ENCODE peak calls at places on chromosomes 1 and 21, in eight cellular contexts. Y is transverse colon; G is tibial nerve; A is left ventricle myocardium inferior; E is esophagus squamous epithelium; T is CD4-positive, alpha-beta T cell; L is heart right ventricle; I is PC-3. B is an unnamed sample.
A peak's percentile ranks its signal among the peaks of the same experiment; 100 is the strongest.

GRCh38 chr1:205013683-205014367 is 29.2 kb upstream of the CNTN2 start:
- DNase-seq in Y (no peak), G (no peak), A (peak; percentile 35), E (no peak), T (no peak), L (no peak), I (peak; percentile 41), B (no peak)

GRCh38 chr21:43353282-43354010 is 73.5 kb downstream of the SIK1 start:
- DNase-seq in Y (no peak), G (no peak), A (no peak), E (no peak), T (no peak), L (peak; percentile 10), I (no peak), B (no peak)

GRCh38 chr1:160777486-160778089 is 18.4 kb upstream of the LY9 start:
- DNase-seq in Y (peak; percentile 49), G (no peak), A (no peak), E (no peak), T (peak; percentile 26), L (no peak), I (peak; percentile 70), B (no peak)

GRCh38 chr1:219587817-219588561 is 24.9 kb downstream of the ZC3H11B start:
- DNase-seq in Y (no peak), G (no peak), A (no peak), E (no peak), T (no peak), L (no peak), I (no peak), B (no peak)

GRCh38 chr21:35226960-35227741 is 178.0 kb upstream of the RUNX1 start:
- DNase-seq in Y (peak; percentile 39), G (no peak), A (no peak), E (no peak), T (peak; percentile 21), L (no peak), I (no peak), B (no peak)

GRCh38 chr1:230915079-230915478 is 46.8 kb upstream of the C1orf198 start:
- DNase-seq in Y (no peak), G (no peak), A (no peak), E (no peak), T (no peak), L (no peak), I (no peak), B (no peak)

GRCh38 chr1:101316276-101316675 is 79.5 kb downstream of the S1PR1 start:
- DNase-seq in Y (no peak), G (no peak), A (no peak), E (no peak), T (no peak), L (no peak), I (no peak), B (no peak)

GRCh38 chr21:45836268-45836655 is 145.3 kb upstream of the COL6A1 start:
- DNase-seq in Y (no peak), G (no peak), A (no peak), E (no peak), T (no peak), L (no peak), I (no peak), B (no peak)

GRCh38 chr1:11320153-11320936 is 47.3 kb downstream of the UBIAD1 start:
- DNase-seq in Y (no peak), G (no peak), A (no peak), E (no peak), T (peak; percentile 32), L (no peak), I (peak; percentile 40), B (no peak)

GRCh38 chr1:3467096-3468036 is 12.9 kb downstream of the ARHGEF16 start:
- DNase-seq in Y (peak; percentile 7), G (no peak), A (peak; percentile 9), E (no peak), T (no peak), L (peak; percentile 10), I (no peak), B (no peak)

GRCh38 chr1:178563099-178563820 is 50.4 kb downstream of the TEX35 start:
- DNase-seq in Y (no peak), G (no peak), A (no peak), E (no peak), T (no peak), L (no peak), I (no peak), B (no peak)

GRCh38 chr1:193143285-193143684 is 21.5 kb downstream of the CDC73 start:
- DNase-seq in Y (no peak), G (no peak), A (no peak), E (no peak), T (no peak), L (no peak), I (peak; percentile 29), B (no peak)

GRCh38 chr1:94092210-94092613 is 28.7 kb downstream of the ABCA4 start:
- DNase-seq in Y (no peak), G (no peak), A (no peak), E (no peak), T (no peak), L (no peak), I (no peak), B (no peak)

GRCh38 chr1:115620950-115621349 is 20.8 kb upstream of the VANGL1 start:
- DNase-seq in Y (no peak), G (no peak), A (no peak), E (no peak), T (no peak), L (no peak), I (no peak), B (no peak)

GRCh38 chr1:115620453-115620852 is 21.3 kb upstream of the VANGL1 start:
- DNase-seq in Y (no peak), G (no peak), A (no peak), E (no peak), T (no peak), L (no peak), I (no peak), B (no peak)

GRCh38 chr1:115630342-115630741 is 11.4 kb upstream of the VANGL1 start:
- DNase-seq in Y (no peak), G (no peak), A (no peak), E (no peak), T (no peak), L (no peak), I (no peak), B (no peak)

GRCh38 chr1:115624859-115625258 is 16.9 kb upstream of the VANGL1 start:
- DNase-seq in Y (no peak), G (no peak), A (no peak), E (no peak), T (no peak), L (no peak), I (peak; percentile 30), B (no peak)
- TF ChIP-seq CTCF in Y (no peak), G (no peak), A (no peak), E (no peak), T (no peak), L (no peak), I (peak; percentile 51), B (no peak)

DNA sequence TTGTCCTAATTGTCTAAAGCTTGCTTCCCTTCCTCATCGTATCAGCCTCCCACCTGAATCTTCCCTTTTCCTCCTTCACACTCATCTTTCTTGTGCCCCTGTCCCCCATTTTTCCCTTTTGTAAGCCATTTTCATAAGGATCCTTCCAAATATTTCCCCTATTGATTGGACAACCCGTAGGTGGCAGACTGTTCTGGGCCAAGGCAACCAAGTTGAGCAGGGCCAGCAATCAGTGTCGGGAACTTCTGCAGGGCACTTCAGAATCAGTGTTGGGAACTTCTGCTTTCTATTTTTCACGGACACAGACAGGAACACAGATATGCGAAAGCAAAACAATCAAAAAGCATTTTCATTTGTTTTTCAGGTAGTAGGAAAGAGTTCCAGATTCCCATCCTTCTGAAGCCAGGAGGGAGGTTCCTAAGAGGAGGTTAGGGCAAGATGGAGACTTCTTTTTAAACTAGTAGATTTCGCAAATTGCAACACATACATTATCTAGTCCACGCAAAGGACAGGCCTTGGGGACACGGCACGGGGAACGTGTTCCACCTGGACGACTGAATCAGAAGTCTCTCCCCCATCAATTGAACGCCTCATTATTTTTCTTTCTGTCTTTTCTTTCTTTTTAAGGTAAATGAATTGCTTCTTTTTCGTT is 691 bp upstream of the MPZL1 start:
- DNase-seq in Y (peak; percentile 58), G (peak; percentile 43), A (no peak), E (no peak), T (no peak), L (no peak), I (peak; percentile 68), B (no peak)
- H3K27ac ChIP-seq in Y (peak overlapping the region; percentile 98), G (peak overlapping the region; percentile 88), A (peak overlapping the region; percentile 89), E (peak overlapping the region; percentile 97), T (no peak overlapping the region), L (peak overlapping the region; percentile 92), I (peak overlapping the region; percentile 17), B (peak overlapping the region; percentile 89)

GRCh38 chr1:78211483-78212092 is 165.8 kb downstream of the GIPC2 start:
- DNase-seq in Y (no peak), G (no peak), A (no peak), E (no peak), T (no peak), L (no peak), I (no peak), B (no peak)

GRCh38 chr1:78210167-78210566 is 164.4 kb downstream of the GIPC2 start:
- DNase-seq in Y (no peak), G (no peak), A (no peak), E (no peak), T (no peak), L (no peak), I (peak; percentile 14), B (no peak)

GRCh38 chr1:78214334-78214733 is 168.6 kb downstream of the GIPC2 start:
- DNase-seq in Y (no peak), G (no peak), A (no peak), E (no peak), T (no peak), L (no peak), I (peak; percentile 18), B (no peak)
- H3K9me3 ChIP-seq in Y (peaks cover 3% of the 10 kb centered on the region), G (peaks cover 50% of the 10 kb centered on the region), A (peaks cover 72% of the 10 kb centered on the region), E (no peaks in the 10 kb centered on the region), T (no peaks in the 10 kb centered on the region), L (peaks cover 50% of the 10 kb centered on the region), I (peaks cover 11% of the 10 kb centered on the region), B (peaks cover 10% of the 10 kb centered on the region)

GRCh38 chr1:29563092-29563491 is 326.8 kb downstream of the PTPRU start:
- DNase-seq in Y (no peak), G (no peak), A (no peak), E (no peak), T (no peak), L (no peak), I (peak; percentile 6), B (no peak)

GRCh38 chr1:29567257-29567656 is 330.9 kb downstream of the PTPRU start:
- DNase-seq in Y (no peak), G (no peak), A (no peak), E (no peak), T (no peak), L (no peak), I (peak; percentile 11), B (no peak)

GRCh38 chr1:29563571-29563970 is 327.2 kb downstream of the PTPRU start:
- DNase-seq in Y (no peak), G (no peak), A (no peak), E (no peak), T (no peak), L (no peak), I (no peak), B (no peak)

GRCh38 chr1:29569971-29570634 is 333.8 kb downstream of the PTPRU start:
- DNase-seq in Y (no peak), G (no peak), A (no peak), E (no peak), T (no peak), L (no peak), I (peak; percentile 99), B (no peak)

DNA sequence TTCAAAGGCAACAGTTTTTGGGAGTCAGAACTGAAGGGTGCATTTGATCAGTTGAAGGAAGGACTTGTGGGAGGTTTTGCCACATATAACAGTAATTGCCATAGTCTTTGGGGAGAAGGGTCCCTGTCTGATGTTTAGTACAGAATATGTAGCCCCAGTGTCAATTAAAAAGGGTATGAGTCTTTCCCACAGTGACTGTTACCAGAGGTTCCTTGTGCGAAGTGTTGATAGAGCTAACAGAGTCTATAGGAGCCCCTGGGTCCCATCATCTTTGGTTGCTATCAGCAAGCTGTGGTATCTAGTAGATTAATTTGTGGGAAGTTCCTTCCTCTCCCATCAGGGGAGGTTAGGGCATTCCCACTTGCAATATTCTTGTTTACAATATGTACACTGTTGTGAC is 329.2 kb downstream of the PTPRU start:
- DNase-seq in Y (no peak), G (no peak), A (no peak), E (no peak), T (no peak), L (no peak), I (peak; percentile 4), B (no peak)
- TF ChIP-seq CTCF in Y (no peak), G (no peak), A (no peak), E (no peak), T (no peak), L (no peak), I (no peak), B (no peak)